ENCODE peak calls at places on chromosome 17, in nine cellular contexts. One of them, this sample, is unnamed.

GRCh38 chr17:66299721-66300120 is 2.7 kb upstream of the PRKCA start:
- DNase-seq in MV-4-11: no peak
- DNase-seq in psoas muscle: no peak
- DNase-seq in neural progenitor cell: no peak
- DNase-seq in iPS DF 19.7: no peak
- DNase-seq in GM12892: no peak
- DNase-seq in neuronal stem cell: no peak
- DNase-seq in GM13976: no peak
- DNase-seq in T47D: no peak
- DNase-seq in this sample: no peak

GRCh38 chr17:28712037-28712704 is 483 bp upstream of the PROCA1 start:
- DNase-seq in neuronal stem cell: no peak
- DNase-seq in neural progenitor cell: peak
- DNase-seq in MV-4-11: peak
- DNase-seq in GM12892: peak
- DNase-seq in GM13976: peak
- DNase-seq in T47D: no peak
- DNase-seq in psoas muscle: peak
- DNase-seq in iPS DF 19.7: no peak
- DNase-seq in this sample: peak

GRCh38 chr17:77808663-77809425 is 149.7 kb upstream of the TNRC6C start:
- DNase-seq in psoas muscle: no peak
- DNase-seq in neural progenitor cell: no peak
- DNase-seq in T47D: no peak
- DNase-seq in MV-4-11: no peak
- DNase-seq in neuronal stem cell: no peak
- DNase-seq in GM13976: no peak
- DNase-seq in iPS DF 19.7: no peak
- DNase-seq in GM12892: no peak
- DNase-seq in this sample: no peak

GRCh38 chr17:50926523-50926922 is 60.4 kb upstream of the TOB1 start:
- DNase-seq in neuronal stem cell: no peak
- DNase-seq in iPS DF 19.7: no peak
- DNase-seq in GM13976: no peak
- DNase-seq in neural progenitor cell: no peak
- DNase-seq in GM12892: no peak
- DNase-seq in psoas muscle: no peak
- DNase-seq in MV-4-11: no peak
- DNase-seq in T47D: no peak
- DNase-seq in this sample: peak

GRCh38 chr17:73720187-73720834 is 76.1 kb upstream of the SDK2 start:
- DNase-seq in neuronal stem cell: no peak
- DNase-seq in GM13976: no peak
- DNase-seq in GM12892: no peak
- DNase-seq in T47D: no peak
- DNase-seq in iPS DF 19.7: no peak
- DNase-seq in MV-4-11: no peak
- DNase-seq in psoas muscle: no peak
- DNase-seq in neural progenitor cell: no peak
- DNase-seq in this sample: peak

GRCh38 chr17:64661981-64662773 is at the start of gene SMURF2:
- DNase-seq in iPS DF 19.7: no peak
- DNase-seq in GM12892: peak
- DNase-seq in neuronal stem cell: peak
- DNase-seq in psoas muscle: peak
- DNase-seq in MV-4-11: peak
- DNase-seq in GM13976: peak
- DNase-seq in neural progenitor cell: peak
- DNase-seq in T47D: peak
- DNase-seq in this sample: peak

GRCh38 chr17:64001763-64002529 is 3.8 kb downstream of the PRR29 start:
- DNase-seq in GM12892: no peak
- DNase-seq in T47D: no peak
- DNase-seq in neuronal stem cell: no peak
- DNase-seq in neural progenitor cell: peak
- DNase-seq in MV-4-11: peak
- DNase-seq in psoas muscle: peak
- DNase-seq in iPS DF 19.7: no peak
- DNase-seq in GM13976: peak
- DNase-seq in this sample: no peak

GRCh38 chr17:49861150-49861884 is 13.4 kb upstream of the TAC4 start:
- DNase-seq in GM12892: peak
- DNase-seq in neural progenitor cell: peak
- DNase-seq in neuronal stem cell: peak
- DNase-seq in MV-4-11: peak
- DNase-seq in iPS DF 19.7: no peak
- DNase-seq in T47D: peak
- DNase-seq in psoas muscle: peak
- DNase-seq in GM13976: peak
- DNase-seq in this sample: peak

GRCh38 chr17:69870751-69871199 is 204.2 kb upstream of the KCNJ16 start:
- DNase-seq in T47D: no peak
- DNase-seq in psoas muscle: no peak
- DNase-seq in iPS DF 19.7: peak
- DNase-seq in neural progenitor cell: peak
- DNase-seq in neuronal stem cell: peak
- DNase-seq in GM12892: no peak
- DNase-seq in GM13976: no peak
- DNase-seq in MV-4-11: no peak
- DNase-seq in this sample: no peak

GRCh38 chr17:81235822-81236740 is 2.8 kb downstream of the TEPSIN start:
- DNase-seq in T47D: no peak
- DNase-seq in GM13976: no peak
- DNase-seq in neural progenitor cell: no peak
- DNase-seq in iPS DF 19.7: no peak
- DNase-seq in psoas muscle: no peak
- DNase-seq in neuronal stem cell: no peak
- DNase-seq in MV-4-11: no peak
- DNase-seq in GM12892: no peak
- DNase-seq in this sample: no peak

GRCh38 chr17:27559996-27560481 is 70.9 kb upstream of the LGALS9 start:
- DNase-seq in GM13976: no peak
- DNase-seq in MV-4-11: no peak
- DNase-seq in psoas muscle: peak
- DNase-seq in neuronal stem cell: no peak
- DNase-seq in iPS DF 19.7: no peak
- DNase-seq in T47D: no peak
- DNase-seq in neural progenitor cell: no peak
- DNase-seq in GM12892: no peak
- DNase-seq in this sample: no peak

GRCh38 chr17:1365445-1366039 is 34.5 kb downstream of the YWHAE start:
- DNase-seq in psoas muscle: no peak
- DNase-seq in iPS DF 19.7: peak
- DNase-seq in MV-4-11: peak
- DNase-seq in GM12892: peak
- DNase-seq in T47D: peak
- DNase-seq in neural progenitor cell: peak
- DNase-seq in neuronal stem cell: peak
- DNase-seq in GM13976: peak
- DNase-seq in this sample: peak

GRCh38 chr17:73976676-73977521 is 226.6 kb upstream of the RPL38 start:
- DNase-seq in iPS DF 19.7: no peak
- DNase-seq in MV-4-11: no peak
- DNase-seq in GM13976: no peak
- DNase-seq in psoas muscle: no peak
- DNase-seq in T47D: no peak
- DNase-seq in neural progenitor cell: no peak
- DNase-seq in neuronal stem cell: no peak
- DNase-seq in GM12892: no peak
- DNase-seq in this sample: no peak

GRCh38 chr17:39212200-39212810 is 12.2 kb downstream of the RPL19 start:
- DNase-seq in T47D: no peak
- DNase-seq in GM12892: no peak
- DNase-seq in MV-4-11: no peak
- DNase-seq in neuronal stem cell: no peak
- DNase-seq in GM13976: no peak
- DNase-seq in neural progenitor cell: no peak
- DNase-seq in psoas muscle: no peak
- DNase-seq in iPS DF 19.7: no peak
- DNase-seq in this sample: no peak

GRCh38 chr17:37770631-37771518 is 26.0 kb upstream of the HNF1B start:
- DNase-seq in neuronal stem cell: peak
- DNase-seq in T47D: peak
- DNase-seq in neural progenitor cell: peak
- DNase-seq in GM13976: no peak
- DNase-seq in GM12892: no peak
- DNase-seq in psoas muscle: no peak
- DNase-seq in MV-4-11: no peak
- DNase-seq in iPS DF 19.7: no peak
- DNase-seq in this sample: peak

GRCh38 chr17:59618894-59619312 is 792 bp upstream of the CLTC start:
- DNase-seq in T47D: no peak
- DNase-seq in neuronal stem cell: no peak
- DNase-seq in GM12892: peak
- DNase-seq in MV-4-11: no peak
- DNase-seq in iPS DF 19.7: peak
- DNase-seq in psoas muscle: no peak
- DNase-seq in neural progenitor cell: peak
- DNase-seq in GM13976: no peak
- DNase-seq in this sample: peak

GRCh38 chr17:40251576-40251975 is 32.5 kb downstream of the WIPF2 start:
- DNase-seq in psoas muscle: no peak
- DNase-seq in T47D: no peak
- DNase-seq in GM12892: no peak
- DNase-seq in iPS DF 19.7: no peak
- DNase-seq in neural progenitor cell: no peak
- DNase-seq in MV-4-11: no peak
- DNase-seq in GM13976: no peak
- DNase-seq in neuronal stem cell: no peak
- DNase-seq in this sample: no peak

GRCh38 chr17:61490540-61490975 is 38.3 kb downstream of the TBX4 start:
- DNase-seq in GM13976: no peak
- DNase-seq in T47D: no peak
- DNase-seq in MV-4-11: peak
- DNase-seq in neuronal stem cell: no peak
- DNase-seq in neural progenitor cell: no peak
- DNase-seq in iPS DF 19.7: no peak
- DNase-seq in psoas muscle: no peak
- DNase-seq in GM12892: no peak
- DNase-seq in this sample: no peak

GRCh38 chr17:16527298-16527697 is 35.3 kb upstream of the LRRC75A start:
- DNase-seq in GM12892: no peak
- DNase-seq in iPS DF 19.7: no peak
- DNase-seq in GM13976: no peak
- DNase-seq in psoas muscle: no peak
- DNase-seq in neural progenitor cell: no peak
- DNase-seq in neuronal stem cell: no peak
- DNase-seq in T47D: no peak
- DNase-seq in MV-4-11: no peak
- DNase-seq in this sample: no peak

GRCh38 chr17:47701603-47702002 is 7.6 kb downstream of the TBKBP1 start:
- DNase-seq in GM13976: no peak
- DNase-seq in MV-4-11: no peak
- DNase-seq in T47D: no peak
- DNase-seq in iPS DF 19.7: no peak
- DNase-seq in GM12892: no peak
- DNase-seq in neuronal stem cell: no peak
- DNase-seq in neural progenitor cell: peak
- DNase-seq in psoas muscle: no peak
- DNase-seq in this sample: no peak